ENCODE peak calls at places on chromosomes 3 and 15, in five cellular contexts. C is upper lobe of right lung, G is testis, D is BE2C, X is mucosa of descending colon. Z is an unnamed sample. For H3K36me3, the result is how much of the 10 kb centered on the place peaks cover.

GRCh38 chr15:72227192-72227586 is 3.8 kb downstream of the PKM start:
- DNase-seq in C (no peak), G (no peak), D (no peak), X (peak), Z (peak)

GRCh38 chr15:64354683-64355558 is 1.1 kb downstream of the CSNK1G1 start:
- DNase-seq in C (no peak), G (peak), D (no peak), X (no peak), Z (peak)

GRCh38 chr3:110318108-110318507 is 753.5 kb upstream of the NECTIN3 start:
- DNase-seq in C (no peak), G (no peak), D (no peak), X (no peak), Z (no peak)

GRCh38 chr3:194561306-194561974 is 71.8 kb downstream of the TMEM44 start:
- DNase-seq in C (no peak), G (no peak), D (no peak), X (no peak), Z (no peak)

GRCh38 chr3:171565671-171566070 is 105.5 kb upstream of the TNIK start:
- DNase-seq in C (no peak), G (no peak), D (no peak), X (no peak), Z (no peak)

GRCh38 chr3:198030726-198031125 is 70.7 kb downstream of the LMLN start:
- DNase-seq in C (no peak), G (no peak), D (no peak), X (no peak), Z (peak)

GRCh38 chr3:86788371-86788770 is 202.6 kb downstream of the VGLL3 start:
- DNase-seq in C (no peak), G (no peak), D (no peak), X (no peak), Z (no peak)

GRCh38 chr3:190566043-190566933 is 52.4 kb downstream of the IL1RAP start:
- DNase-seq in C (peak), G (peak), D (no peak), X (peak), Z (peak)

GRCh38 chr3:124059580-124059979 is 67.7 kb upstream of the ROPN1 start:
- DNase-seq in C (no peak), G (no peak), D (no peak), X (no peak), Z (no peak)

GRCh38 chr3:81277853-81278252 is 483.6 kb downstream of the GBE1 start:
- DNase-seq in C (no peak), G (no peak), D (no peak), X (no peak), Z (no peak)

GRCh38 chr3:69410301-69410700 is 24.4 kb upstream of the FRMD4B start:
- DNase-seq in C (peak), G (peak), D (peak), X (no peak), Z (peak)

DNA sequence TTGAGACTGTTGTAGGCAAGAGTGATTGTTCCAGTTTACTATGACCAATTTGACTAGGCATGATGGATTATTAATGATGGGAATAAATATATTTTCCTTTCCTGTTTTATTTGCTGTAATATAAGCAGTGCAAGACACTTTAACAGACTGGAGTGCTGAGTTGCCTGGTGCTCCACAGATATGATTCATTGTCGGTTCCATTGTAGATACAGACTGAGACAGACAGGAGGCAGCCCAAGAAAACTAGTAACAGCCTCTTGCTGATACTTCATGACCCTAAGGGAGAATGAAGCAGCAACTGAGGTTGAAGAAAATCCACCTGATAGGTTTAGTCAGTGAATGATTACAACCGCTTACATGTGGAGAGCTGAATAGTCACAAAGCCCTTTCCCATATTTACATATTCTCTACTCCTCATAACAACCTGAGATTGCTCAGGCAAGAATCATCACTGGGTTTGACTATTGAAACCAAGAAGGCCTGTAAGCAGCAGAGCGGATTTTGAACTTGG is 235.1 kb upstream of the TPRG1 start:
- DNase-seq in C (no peak), G (no peak), D (no peak), X (no peak), Z (no peak)
- H3K36me3 ChIP-seq in C (under half), G (under half), D (under half), X (under half), Z (under half)

GRCh38 chr3:148532774-148533173 is 164.9 kb upstream of the AGTR1 start:
- DNase-seq in C (no peak), G (no peak), D (no peak), X (no peak), Z (no peak)

GRCh38 chr3:148534089-148534988 is 163.4 kb upstream of the AGTR1 start:
- DNase-seq in C (no peak), G (no peak), D (no peak), X (no peak), Z (no peak)

GRCh38 chr3:148528024-148528423 is 169.7 kb upstream of the AGTR1 start:
- DNase-seq in C (no peak), G (no peak), D (no peak), X (no peak), Z (no peak)

DNA sequence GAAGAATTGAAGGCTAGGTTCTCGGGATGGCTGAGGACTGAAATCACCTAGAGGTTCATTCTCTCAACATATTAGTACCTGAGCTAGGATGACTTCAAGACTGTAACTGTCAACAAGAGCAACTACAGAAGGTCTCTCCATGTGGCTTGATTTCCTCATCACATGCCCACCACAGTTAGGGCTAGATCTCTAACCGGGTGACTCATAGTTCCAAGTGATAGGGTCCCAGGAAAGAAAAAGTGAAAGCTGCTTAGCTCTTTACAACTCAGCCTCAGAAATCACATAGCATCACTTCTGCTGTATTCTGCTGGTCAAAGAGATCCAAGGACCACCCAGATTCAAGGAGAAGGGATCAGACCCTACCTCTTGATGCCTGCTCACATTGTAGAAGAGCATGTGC is 165.4 kb upstream of the AGTR1 start:
- DNase-seq in C (no peak), G (no peak), D (no peak), X (no peak), Z (peak)
- H3K36me3 ChIP-seq in C (under half), G (under half), D (under half), X (under half), Z (under half)

GRCh38 chr3:184192889-184193288 is 6.9 kb downstream of the ABCF3 start:
- DNase-seq in C (no peak), G (no peak), D (no peak), X (no peak), Z (no peak)
- H3K36me3 ChIP-seq in C (half or more), G (under half), D (half or more), X (under half), Z (under half)

GRCh38 chr3:134355416-134355815 is 18.8 kb downstream of the AMOTL2 start:
- DNase-seq in C (peak), G (no peak), D (no peak), X (no peak), Z (no peak)
- H3K36me3 ChIP-seq in C (half or more), G (under half), D (under half), X (under half), Z (under half)

DNA sequence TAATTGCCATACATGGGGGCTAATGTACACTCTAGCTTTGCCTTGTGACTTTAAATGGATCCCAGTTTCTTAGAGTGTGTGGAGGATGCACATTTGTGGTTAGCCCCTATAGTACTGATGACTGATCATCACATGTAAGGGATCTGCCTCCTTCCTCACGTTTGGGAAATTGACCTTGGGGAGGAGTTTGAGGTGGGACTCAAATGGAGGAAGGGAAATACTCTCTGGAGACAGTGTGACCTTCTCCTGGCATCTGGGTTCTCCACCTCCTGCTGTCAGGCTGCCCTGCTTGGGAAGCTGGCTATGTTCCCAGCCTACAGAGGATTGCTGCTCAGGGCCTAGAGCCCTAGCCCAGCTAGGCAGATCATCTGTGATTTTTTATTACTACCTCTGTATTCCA is 48.7 kb downstream of the PPM1L start:
- DNase-seq in C (no peak), G (peak), D (peak), X (no peak), Z (peak)
- H3K36me3 ChIP-seq in C (under half), G (under half), D (under half), X (under half), Z (under half)

DNA sequence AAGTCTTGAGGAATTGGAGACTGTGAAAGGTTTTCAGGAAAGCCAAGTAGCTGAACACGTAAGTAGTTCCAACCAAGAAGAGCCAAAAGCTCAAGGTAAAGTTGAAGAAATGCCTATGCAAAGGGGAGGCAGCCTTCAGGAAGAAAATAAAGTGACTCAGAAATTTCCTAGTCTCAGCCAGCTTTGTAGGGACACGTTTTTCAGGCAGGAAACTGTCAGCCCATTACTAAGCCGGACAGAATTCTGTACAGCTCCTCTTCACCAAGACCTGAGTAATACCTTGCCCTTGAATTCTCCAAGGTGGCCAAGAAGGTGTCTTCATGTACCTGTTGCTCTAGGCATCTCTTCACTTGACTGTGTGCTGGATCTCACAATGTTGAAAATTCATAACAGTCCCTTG is 48.6 kb downstream of the CDAN1 start:
- DNase-seq in C (no peak), G (no peak), D (no peak), X (no peak), Z (no peak)
- H3K36me3 ChIP-seq in C (half or more), G (under half), D (half or more), X (under half), Z (under half)

DNA sequence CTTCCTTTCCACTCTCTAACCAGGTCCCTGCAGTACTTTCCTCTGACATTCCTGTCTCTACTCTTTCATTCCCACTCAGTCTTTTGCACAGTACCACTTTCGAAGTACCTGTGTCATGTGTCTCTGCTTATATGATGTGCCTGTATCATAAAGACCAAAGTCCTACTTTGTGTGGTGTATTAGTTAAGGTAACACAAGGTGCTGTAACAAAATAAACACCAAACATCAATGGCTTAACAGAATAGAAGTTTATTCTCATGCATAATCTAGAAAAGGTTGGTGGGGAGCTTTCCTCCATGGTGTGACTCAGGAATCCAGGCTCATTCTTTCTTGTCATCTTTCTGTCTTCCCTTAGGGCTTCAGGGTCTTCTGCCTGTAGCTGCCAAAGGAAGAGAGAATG is 3.3 kb downstream of the TMED3 start:
- DNase-seq in C (no peak), G (no peak), D (no peak), X (no peak), Z (no peak)
- H3K36me3 ChIP-seq in C (under half), G (under half), D (half or more), X (under half), Z (under half)

GRCh38 chr3:52120576-52121458 is 33.4 kb downstream of the POC1A start:
- DNase-seq in C (no peak), G (no peak), D (no peak), X (peak), Z (no peak)

GRCh38 chr3:52118156-52118875 is 35.9 kb downstream of the POC1A start:
- DNase-seq in C (no peak), G (no peak), D (no peak), X (peak), Z (no peak)

GRCh38 chr3:52119056-52119455 is 35.2 kb downstream of the POC1A start:
- DNase-seq in C (no peak), G (peak), D (no peak), X (no peak), Z (peak)

GRCh38 chr3:52121459-52121795 is 32.8 kb downstream of the POC1A start:
- DNase-seq in C (no peak), G (peak), D (no peak), X (no peak), Z (no peak)

DNA sequence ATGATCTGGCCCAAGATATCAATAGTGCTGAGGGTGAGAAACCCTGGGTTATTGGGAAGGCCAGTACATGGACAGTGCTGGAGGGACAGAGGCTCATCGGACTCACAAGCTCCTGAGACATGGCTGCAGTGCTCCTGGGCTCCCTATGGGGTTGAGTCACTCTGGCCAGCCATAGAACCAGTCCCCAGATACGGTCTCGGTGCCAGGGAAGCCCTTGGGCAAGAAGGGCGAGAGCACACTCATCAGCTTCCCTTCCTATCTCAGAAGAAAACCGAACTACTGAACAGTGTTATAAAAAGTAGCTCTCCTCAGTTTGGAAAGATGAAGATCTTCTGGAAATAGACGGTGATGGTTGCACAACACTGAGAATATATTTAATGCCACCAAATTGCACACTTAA is 34.4 kb downstream of the POC1A start:
- DNase-seq in C (no peak), G (no peak), D (no peak), X (peak), Z (no peak)
- H3K36me3 ChIP-seq in C (under half), G (under half), D (under half), X (under half), Z (under half)

Z was measured in mesendoderm.